ENCODE peak calls at places on chromosomes 12 and 14, in six cellular contexts. P is cardiac muscle cell; H is AG09309; L is lung; U is stimulated activated CD4-positive, alpha-beta T cell treated with anti-CD3 and anti-CD28 coated beads, Interleukin-1b, Interleukin-23, amount 100 ng/mL, for 24 hours; J is NCI-H510A. N is an unnamed sample.

GRCh38 chr14:58465425-58465824 is 37.9 kb downstream of the KIAA0586 start:
- DNase-seq in P (no peak), H (no peak), L (no peak), U (no peak), J (no peak), N (no peak)

GRCh38 chr14:35351897-35352273 is 52.7 kb downstream of the NFKBIA start:
- DNase-seq in P (no peak), H (no peak), L (no peak), U (no peak), J (no peak), N (no peak)

GRCh38 chr14:56996721-56997399 is 186.6 kb upstream of the OTX2 start:
- DNase-seq in P (no peak), H (no peak), L (no peak), U (no peak), J (peak), N (no peak)

GRCh38 chr14:104795781-104796681 is 483 bp upstream of the AKT1 start:
- DNase-seq in P (peak), H (no peak), L (no peak), U (peak), J (no peak), N (no peak)

GRCh38 chr12:108663324-108664015 is 29.8 kb upstream of the SELPLG start:
- DNase-seq in P (no peak), H (no peak), L (no peak), U (no peak), J (no peak), N (no peak)

GRCh38 chr14:101707863-101708620 is 53.5 kb upstream of the PPP2R5C start:
- DNase-seq in P (no peak), H (no peak), L (peak), U (no peak), J (no peak), N (no peak)

GRCh38 chr12:24948452-24948815 is 467 bp downstream of the BCAT1 start:
- DNase-seq in P (peak), H (no peak), L (no peak), U (peak), J (no peak), N (no peak)

GRCh38 chr12:62210422-62210821 is 49.8 kb upstream of the USP15 start:
- DNase-seq in P (peak), H (peak), L (no peak), U (no peak), J (no peak), N (no peak)

GRCh38 chr14:32603992-32604391 is 274.9 kb downstream of the AKAP6 start:
- DNase-seq in P (no peak), H (no peak), L (no peak), U (no peak), J (no peak), N (no peak)

GRCh38 chr14:25237845-25238244 is 187.9 kb upstream of the STXBP6 start:
- DNase-seq in P (peak), H (no peak), L (no peak), U (no peak), J (no peak), N (peak)

GRCh38 chr14:103031566-103031911 is 25.8 kb downstream of the CDC42BPB start:
- DNase-seq in P (no peak), H (no peak), L (no peak), U (no peak), J (no peak), N (no peak)

GRCh38 chr12:111447571-111448265 is 42.0 kb downstream of the SH2B3 start:
- DNase-seq in P (no peak), H (no peak), L (peak), U (no peak), J (no peak), N (peak)

GRCh38 chr12:111367661-111368221 is 1.2 kb downstream of the PHETA1 start:
- DNase-seq in P (no peak), H (no peak), L (no peak), U (no peak), J (no peak), N (no peak)

GRCh38 chr14:106024983-106025604 is 498.7 kb downstream of the TMEM121 start:
- DNase-seq in P (no peak), H (no peak), L (no peak), U (no peak), J (no peak), N (no peak)

GRCh38 chr12:10098762-10099161 is at the start of gene CLEC1A:
- DNase-seq in P (peak), H (no peak), L (no peak), U (no peak), J (no peak), N (peak)

GRCh38 chr14:102318781-102319276 is 717 bp upstream of the ZNF839 start:
- DNase-seq in P (no peak), H (no peak), L (no peak), U (no peak), J (no peak), N (no peak)

GRCh38 chr12:105977256-105978051 is 161.3 kb downstream of the NUAK1 start:
- DNase-seq in P (no peak), H (no peak), L (no peak), U (no peak), J (no peak), N (no peak)

GRCh38 chr12:53094394-53094787 is 3.1 kb upstream of the IGFBP6 start:
- DNase-seq in P (no peak), H (no peak), L (no peak), U (no peak), J (no peak), N (no peak)

GRCh38 chr12:107329569-107330324 is 236.4 kb upstream of the CRY1 start:
- DNase-seq in P (no peak), H (no peak), L (no peak), U (no peak), J (no peak), N (no peak)

GRCh38 chr14:101288436-101289229 is 272.7 kb upstream of the DIO3 start:
- DNase-seq in P (no peak), H (no peak), L (no peak), U (no peak), J (no peak), N (no peak)

GRCh38 chr14:55745906-55746305 is 165.9 kb downstream of the KTN1 start:
- DNase-seq in P (no peak), H (no peak), L (no peak), U (no peak), J (no peak), N (no peak)

GRCh38 chr14:70045296-70045695 is 143.5 kb downstream of the SLC8A3 start:
- DNase-seq in P (no peak), H (no peak), L (no peak), U (no peak), J (no peak), N (no peak)

N was measured in H1.